ENCODE peak calls at places on chromosomes 2 and 18, in eight cellular contexts. One of them, this sample, is unnamed.

GRCh38 chr2:863732-864450 is 86.8 kb upstream of the SNTG2 start:
- DNase-seq in A549: no peak
- DNase-seq in stomach: no peak
- DNase-seq in suprapubic skin: peak
- DNase-seq in ovary: no peak
- DNase-seq in transverse colon: no peak
- DNase-seq in GM12878: no peak
- DNase-seq in sigmoid colon: no peak
- DNase-seq in this sample: peak

GRCh38 chr2:108587621-108588020 is 53.4 kb downstream of the LIMS1 start:
- DNase-seq in A549: no peak
- DNase-seq in stomach: no peak
- DNase-seq in suprapubic skin: no peak
- DNase-seq in ovary: peak
- DNase-seq in transverse colon: no peak
- DNase-seq in GM12878: no peak
- DNase-seq in sigmoid colon: peak
- DNase-seq in this sample: no peak

GRCh38 chr2:127165539-127165935 is 54.6 kb downstream of the CYP27C1 start:
- DNase-seq in A549: no peak
- DNase-seq in stomach: no peak
- DNase-seq in suprapubic skin: no peak
- DNase-seq in ovary: no peak
- DNase-seq in transverse colon: no peak
- DNase-seq in GM12878: no peak
- DNase-seq in sigmoid colon: peak
- DNase-seq in this sample: no peak

GRCh38 chr2:27954771-27955384 is 64.3 kb downstream of the BABAM2 start:
- DNase-seq in A549: peak
- DNase-seq in stomach: no peak
- DNase-seq in suprapubic skin: no peak
- DNase-seq in ovary: no peak
- DNase-seq in transverse colon: peak
- DNase-seq in GM12878: peak
- DNase-seq in sigmoid colon: peak
- DNase-seq in this sample: no peak

GRCh38 chr2:173405171-173405750 is 50.6 kb downstream of the CDCA7 start:
- DNase-seq in A549: no peak
- DNase-seq in stomach: no peak
- DNase-seq in suprapubic skin: no peak
- DNase-seq in ovary: no peak
- DNase-seq in transverse colon: no peak
- DNase-seq in GM12878: no peak
- DNase-seq in sigmoid colon: no peak
- DNase-seq in this sample: no peak

GRCh38 chr18:44901283-44901682 is 220.6 kb downstream of the SETBP1 start:
- DNase-seq in A549: no peak
- DNase-seq in stomach: no peak
- DNase-seq in suprapubic skin: no peak
- DNase-seq in ovary: no peak
- DNase-seq in transverse colon: no peak
- DNase-seq in GM12878: no peak
- DNase-seq in sigmoid colon: no peak
- DNase-seq in this sample: no peak

GRCh38 chr18:45221363-45221762 is 393.9 kb upstream of the SLC14A2 start:
- DNase-seq in A549: no peak
- DNase-seq in stomach: no peak
- DNase-seq in suprapubic skin: no peak
- DNase-seq in ovary: no peak
- DNase-seq in transverse colon: no peak
- DNase-seq in GM12878: no peak
- DNase-seq in sigmoid colon: no peak
- DNase-seq in this sample: no peak

GRCh38 chr2:3332133-3332532 is 45.5 kb downstream of the EIPR1 start:
- DNase-seq in A549: no peak
- DNase-seq in stomach: no peak
- DNase-seq in suprapubic skin: peak
- DNase-seq in ovary: no peak
- DNase-seq in transverse colon: no peak
- DNase-seq in GM12878: no peak
- DNase-seq in sigmoid colon: no peak
- DNase-seq in this sample: no peak

GRCh38 chr2:104746790-104747320 is 107.1 kb upstream of the POU3F3 start:
- DNase-seq in A549: no peak
- DNase-seq in stomach: no peak
- DNase-seq in suprapubic skin: no peak
- DNase-seq in ovary: no peak
- DNase-seq in transverse colon: no peak
- DNase-seq in GM12878: no peak
- DNase-seq in sigmoid colon: no peak
- DNase-seq in this sample: no peak

GRCh38 chr2:104654813-104655212 is 199.1 kb upstream of the POU3F3 start:
- DNase-seq in A549: no peak
- DNase-seq in stomach: no peak
- DNase-seq in suprapubic skin: no peak
- DNase-seq in ovary: no peak
- DNase-seq in transverse colon: no peak
- DNase-seq in GM12878: no peak
- DNase-seq in sigmoid colon: no peak
- DNase-seq in this sample: no peak

GRCh38 chr2:172588931-172589330 is 33.0 kb downstream of the PDK1 start:
- DNase-seq in A549: no peak
- DNase-seq in stomach: no peak
- DNase-seq in suprapubic skin: no peak
- DNase-seq in ovary: no peak
- DNase-seq in transverse colon: no peak
- DNase-seq in GM12878: no peak
- DNase-seq in sigmoid colon: no peak
- DNase-seq in this sample: no peak

GRCh38 chr2:134278546-134278945 is 24.7 kb downstream of the MGAT5 start:
- DNase-seq in A549: no peak
- DNase-seq in stomach: no peak
- DNase-seq in suprapubic skin: no peak
- DNase-seq in ovary: peak
- DNase-seq in transverse colon: no peak
- DNase-seq in GM12878: no peak
- DNase-seq in sigmoid colon: no peak
- DNase-seq in this sample: no peak

GRCh38 chr2:140502951-140503630 is 1627.7 kb downstream of the LRP1B start:
- DNase-seq in A549: no peak
- DNase-seq in stomach: no peak
- DNase-seq in suprapubic skin: no peak
- DNase-seq in ovary: no peak
- DNase-seq in transverse colon: no peak
- DNase-seq in GM12878: no peak
- DNase-seq in sigmoid colon: no peak
- DNase-seq in this sample: no peak

GRCh38 chr18:22542400-22542835 is 124.7 kb upstream of the CTAGE1 start:
- DNase-seq in A549: no peak
- DNase-seq in stomach: no peak
- DNase-seq in suprapubic skin: no peak
- DNase-seq in ovary: peak
- DNase-seq in transverse colon: no peak
- DNase-seq in GM12878: no peak
- DNase-seq in sigmoid colon: no peak
- DNase-seq in this sample: no peak

GRCh38 chr2:161004379-161004778 is 155.8 kb upstream of the TANK start:
- DNase-seq in A549: peak
- DNase-seq in stomach: no peak
- DNase-seq in suprapubic skin: no peak
- DNase-seq in ovary: no peak
- DNase-seq in transverse colon: no peak
- DNase-seq in GM12878: no peak
- DNase-seq in sigmoid colon: no peak
- DNase-seq in this sample: no peak

GRCh38 chr2:142791335-142791734 is 86.1 kb upstream of the KYNU start:
- DNase-seq in A549: no peak
- DNase-seq in stomach: no peak
- DNase-seq in suprapubic skin: no peak
- DNase-seq in ovary: no peak
- DNase-seq in transverse colon: no peak
- DNase-seq in GM12878: no peak
- DNase-seq in sigmoid colon: no peak
- DNase-seq in this sample: no peak

GRCh38 chr2:211089127-211089526 is 532.7 kb downstream of the CPS1 start:
- DNase-seq in A549: no peak
- DNase-seq in stomach: no peak
- DNase-seq in suprapubic skin: no peak
- DNase-seq in ovary: no peak
- DNase-seq in transverse colon: no peak
- DNase-seq in GM12878: no peak
- DNase-seq in sigmoid colon: no peak
- DNase-seq in this sample: no peak

GRCh38 chr18:41724195-41724594 is 230.8 kb upstream of the PIK3C3 start:
- DNase-seq in A549: no peak
- DNase-seq in stomach: no peak
- DNase-seq in suprapubic skin: no peak
- DNase-seq in ovary: no peak
- DNase-seq in transverse colon: no peak
- DNase-seq in GM12878: no peak
- DNase-seq in sigmoid colon: no peak
- DNase-seq in this sample: no peak

GRCh38 chr2:180907731-180908130 is 72.7 kb upstream of the UBE2E3 start:
- DNase-seq in A549: no peak
- DNase-seq in stomach: no peak
- DNase-seq in suprapubic skin: no peak
- DNase-seq in ovary: no peak
- DNase-seq in transverse colon: no peak
- DNase-seq in GM12878: no peak
- DNase-seq in sigmoid colon: no peak
- DNase-seq in this sample: no peak

GRCh38 chr2:200032895-200033294 is 77.5 kb downstream of the MAIP1 start:
- DNase-seq in A549: no peak
- DNase-seq in stomach: no peak
- DNase-seq in suprapubic skin: no peak
- DNase-seq in ovary: no peak
- DNase-seq in transverse colon: no peak
- DNase-seq in GM12878: no peak
- DNase-seq in sigmoid colon: no peak
- DNase-seq in this sample: no peak
- TF ChIP-seq EP300 in A549: no peak
- TF ChIP-seq EP300 in stomach: no peak
- TF ChIP-seq EP300 in suprapubic skin: no peak
- TF ChIP-seq EP300 in ovary: no peak
- TF ChIP-seq EP300 in transverse colon: no peak
- TF ChIP-seq EP300 in GM12878: no peak
- TF ChIP-seq EP300 in sigmoid colon: no peak
- TF ChIP-seq EP300 in this sample: no peak

GRCh38 chr2:222930862-222931261 is 70.0 kb downstream of the ACSL3 start:
- DNase-seq in A549: no peak
- DNase-seq in stomach: no peak
- DNase-seq in suprapubic skin: no peak
- DNase-seq in ovary: no peak
- DNase-seq in transverse colon: no peak
- DNase-seq in GM12878: no peak
- DNase-seq in sigmoid colon: no peak
- DNase-seq in this sample: no peak
- TF ChIP-seq EP300 in A549: no peak
- TF ChIP-seq EP300 in stomach: no peak
- TF ChIP-seq EP300 in suprapubic skin: no peak
- TF ChIP-seq EP300 in ovary: no peak
- TF ChIP-seq EP300 in transverse colon: no peak
- TF ChIP-seq EP300 in GM12878: no peak
- TF ChIP-seq EP300 in sigmoid colon: no peak
- TF ChIP-seq EP300 in this sample: no peak

GRCh38 chr2:10132043-10132575 is 9.6 kb downstream of the RRM2 start:
- DNase-seq in A549: no peak
- DNase-seq in stomach: no peak
- DNase-seq in suprapubic skin: peak
- DNase-seq in ovary: no peak
- DNase-seq in transverse colon: no peak
- DNase-seq in GM12878: no peak
- DNase-seq in sigmoid colon: peak
- DNase-seq in this sample: no peak

GRCh38 chr2:10132596-10132995 is 10.1 kb downstream of the RRM2 start:
- DNase-seq in A549: no peak
- DNase-seq in stomach: no peak
- DNase-seq in suprapubic skin: peak
- DNase-seq in ovary: no peak
- DNase-seq in transverse colon: no peak
- DNase-seq in GM12878: no peak
- DNase-seq in sigmoid colon: no peak
- DNase-seq in this sample: no peak

GRCh38 chr2:10135296-10136089 is 13.0 kb downstream of the RRM2 start:
- DNase-seq in A549: no peak
- DNase-seq in stomach: no peak
- DNase-seq in suprapubic skin: no peak
- DNase-seq in ovary: no peak
- DNase-seq in transverse colon: no peak
- DNase-seq in GM12878: no peak
- DNase-seq in sigmoid colon: no peak
- DNase-seq in this sample: no peak

GRCh38 chr2:10136187-10136934 is 13.8 kb downstream of the RRM2 start:
- DNase-seq in A549: no peak
- DNase-seq in stomach: no peak
- DNase-seq in suprapubic skin: no peak
- DNase-seq in ovary: no peak
- DNase-seq in transverse colon: no peak
- DNase-seq in GM12878: no peak
- DNase-seq in sigmoid colon: peak
- DNase-seq in this sample: no peak

GRCh38 chr2:10133007-10133647 is 10.6 kb downstream of the RRM2 start:
- DNase-seq in A549: no peak
- DNase-seq in stomach: no peak
- DNase-seq in suprapubic skin: peak
- DNase-seq in ovary: no peak
- DNase-seq in transverse colon: no peak
- DNase-seq in GM12878: no peak
- DNase-seq in sigmoid colon: peak
- DNase-seq in this sample: no peak
- TF ChIP-seq EP300 in A549: no peak
- TF ChIP-seq EP300 in stomach: no peak
- TF ChIP-seq EP300 in suprapubic skin: no peak
- TF ChIP-seq EP300 in ovary: no peak
- TF ChIP-seq EP300 in transverse colon: no peak
- TF ChIP-seq EP300 in GM12878: no peak
- TF ChIP-seq EP300 in sigmoid colon: no peak
- TF ChIP-seq EP300 in this sample: no peak

DNA sequence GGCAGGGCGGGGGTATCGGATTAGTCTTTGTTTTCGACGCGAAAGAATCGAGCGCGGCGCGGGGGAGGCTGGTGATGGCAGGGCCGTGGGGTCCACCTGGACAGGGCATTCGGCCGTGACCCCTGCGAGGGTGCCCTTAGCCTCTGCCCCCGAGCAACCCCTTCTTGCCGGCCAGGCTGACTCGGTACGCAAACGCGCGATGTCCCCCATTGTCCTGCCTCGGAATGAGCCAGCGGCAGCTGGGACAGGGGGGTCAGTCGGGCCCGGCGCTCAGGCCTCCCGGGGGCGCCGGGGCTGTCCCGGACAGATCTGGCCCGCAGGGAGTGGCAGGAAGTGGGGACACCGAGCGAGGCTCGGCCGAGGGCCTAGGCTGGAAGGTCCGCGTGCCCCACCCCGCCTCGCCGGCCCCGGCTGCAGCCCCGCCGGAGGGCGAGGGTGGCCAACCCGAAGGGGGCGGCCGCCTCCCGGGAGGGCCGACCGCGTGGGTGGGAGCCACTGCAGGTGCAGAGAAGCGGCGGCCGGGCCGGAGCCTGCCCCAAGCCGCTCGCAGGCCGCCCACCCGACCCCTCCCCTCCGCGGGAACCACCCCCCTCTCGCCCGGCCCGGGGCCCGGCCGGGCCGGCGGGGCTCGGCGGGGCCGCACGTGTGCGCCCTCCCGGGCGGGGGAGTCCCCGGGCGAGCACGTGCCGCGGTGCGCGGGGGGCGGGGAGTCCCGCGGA is at the start of gene TET3:
- DNase-seq in A549: no peak
- DNase-seq in stomach: peak
- DNase-seq in suprapubic skin: no peak
- DNase-seq in ovary: peak
- DNase-seq in transverse colon: peak
- DNase-seq in GM12878: no peak
- DNase-seq in sigmoid colon: peak
- DNase-seq in this sample: no peak
- TF ChIP-seq EP300 in A549: no peak
- TF ChIP-seq EP300 in stomach: no peak
- TF ChIP-seq EP300 in suprapubic skin: no peak
- TF ChIP-seq EP300 in ovary: no peak
- TF ChIP-seq EP300 in transverse colon: no peak
- TF ChIP-seq EP300 in GM12878: no peak
- TF ChIP-seq EP300 in sigmoid colon: no peak
- TF ChIP-seq EP300 in this sample: no peak

This sample was measured in H1.